ENCODE peak calls at places on chromosomes 4 and X, in six cellular contexts. L is psoas muscle, M is AG10803, E is hepatocyte, P is BE2C, D is tibial nerve. Y is an unnamed sample.
A peak's percentile ranks its signal among the peaks of the same experiment; 100 is the strongest.

GRCh38 chr4:75254745-75255144 is 259.5 kb downstream of the RCHY1 start:
- DNase-seq in L (no peak), M (no peak), D (no peak), E (no peak), P (peak; percentile 25), Y (no peak)

GRCh38 chrX:76253432-76253831 is 80.6 kb downstream of the PBDC1 start:
- DNase-seq in L (no peak), M (peak; percentile 31), E (peak; percentile 39), P (peak; percentile 20), D (peak; percentile 9), Y (peak; percentile 61)

GRCh38 chr4:153408932-153409331 is 57.2 kb upstream of the TMEM131L start:
- DNase-seq in L (no peak), D (no peak), P (no peak), M (no peak), E (no peak), Y (no peak)

GRCh38 chr4:136748165-136748564 is 784.1 kb downstream of the PCDH18 start:
- DNase-seq in D (no peak), P (no peak), M (no peak), E (no peak), L (no peak), Y (no peak)

GRCh38 chr4:158374318-158374717 is 147.4 kb upstream of the RXFP1 start:
- DNase-seq in M (no peak), E (no peak), D (no peak), L (no peak), P (no peak), Y (no peak)

GRCh38 chr4:107896158-107896645 is 35.1 kb upstream of the CYP2U1 start:
- DNase-seq in L (no peak), E (peak; percentile 55), P (no peak), M (peak; percentile 94), D (no peak), Y (no peak)

GRCh38 chrX:68746988-68747387 is 81.8 kb upstream of the EFNB1 start:
- DNase-seq in L (no peak), P (no peak), M (no peak), E (no peak), D (no peak), Y (no peak)

GRCh38 chr4:15295421-15296162 is 132.2 kb upstream of the C1QTNF7 start:
- DNase-seq in L (no peak), M (no peak), D (no peak), E (no peak), P (peak; percentile 36), Y (no peak)

GRCh38 chr4:132642196-132642817 is 506.8 kb upstream of the PCDH10 start:
- DNase-seq in E (peak; percentile 67), D (peak; percentile 22), L (no peak), M (no peak), P (peak; percentile 37), Y (peak; percentile 29)

GRCh38 chr4:23097251-23097650 is 404.5 kb downstream of the GBA3 start:
- DNase-seq in P (no peak), M (peak; percentile 58), L (no peak), E (no peak), D (no peak), Y (no peak)

GRCh38 chrX:15366507-15367352 is 17.5 kb downstream of the VEGFD start:
- DNase-seq in P (no peak), E (no peak), L (no peak), D (no peak), M (no peak), Y (no peak)

GRCh38 chr4:156889616-156890594 is 81.7 kb downstream of the PDGFC start:
- DNase-seq in M (peak; percentile 87), P (no peak), E (no peak), D (peak; percentile 28), L (peak; percentile 39), Y (no peak)

GRCh38 chr4:155828628-155829027 is 37.4 kb downstream of the ASIC5 start:
- DNase-seq in L (no peak), D (no peak), P (no peak), M (peak; percentile 6), E (no peak), Y (no peak)

GRCh38 chr4:139920552-139920951 is 233.4 kb downstream of the MAML3 start:
- DNase-seq in E (no peak), D (no peak), P (peak; percentile 53), M (no peak), L (no peak), Y (no peak)

GRCh38 chrX:28590394-28590793 is 3.1 kb downstream of the IL1RAPL1 start:
- DNase-seq in L (no peak), D (no peak), P (no peak), E (no peak), M (no peak), Y (no peak)

GRCh38 chrX:53171356-53171755 is 53.7 kb downstream of the KDM5C start:
- DNase-seq in P (no peak), M (no peak), E (no peak), D (no peak), L (no peak), Y (no peak)

GRCh38 chrX:87846956-87847355 is 329.4 kb downstream of the KLHL4 start:
- DNase-seq in P (no peak), L (no peak), M (no peak), E (no peak), D (no peak), Y (no peak)

GRCh38 chr4:103753868-103754653 is 34.3 kb upstream of the TACR3 start:
- DNase-seq in D (no peak), P (no peak), E (no peak), L (no peak), M (no peak), Y (no peak)

GRCh38 chr4:40843696-40844095 is 93.9 kb downstream of the NSUN7 start:
- DNase-seq in E (no peak), D (no peak), P (no peak), M (no peak), L (no peak), Y (peak; percentile 65)

GRCh38 chr4:17284323-17285175 is 227.3 kb downstream of the QDPR start:
- DNase-seq in L (no peak), P (no peak), E (no peak), D (no peak), M (no peak), Y (no peak)

GRCh38 chr4:81650871-81651270 is 179.2 kb upstream of the RASGEF1B start:
- DNase-seq in E (peak; percentile 71), L (no peak), P (no peak), M (no peak), D (no peak), Y (no peak)

GRCh38 chrX:108032944-108033343 is 11.9 kb upstream of the VSIG1 start:
- DNase-seq in D (no peak), P (no peak), E (no peak), M (no peak), L (no peak), Y (no peak)

DNA sequence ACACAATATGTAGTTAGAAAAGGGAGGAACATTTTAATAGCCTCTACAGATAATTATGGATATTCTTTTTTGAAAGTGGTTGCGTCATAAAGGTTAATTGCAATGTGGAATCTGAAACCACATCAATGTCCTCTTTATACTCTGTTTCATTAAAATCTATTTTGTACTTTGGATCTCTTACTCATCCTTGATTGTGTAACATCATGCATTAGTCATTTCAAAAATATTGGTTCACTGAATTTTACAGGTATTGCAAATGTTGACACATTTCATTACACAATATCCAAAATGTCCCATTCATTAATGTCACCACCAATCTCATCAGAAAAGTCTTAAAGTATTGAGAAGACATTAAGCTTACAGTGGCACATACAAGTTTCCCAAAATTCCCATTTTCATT is 62.7 kb upstream of the USP9X start:
- DNase-seq in E (no peak), L (no peak), D (no peak), M (peak; percentile 36), P (no peak), Y (no peak)
- TF ChIP-seq CTCF in E (no peak), L (no peak), D (no peak), M (no peak), P (no peak), Y (no peak)

DNA sequence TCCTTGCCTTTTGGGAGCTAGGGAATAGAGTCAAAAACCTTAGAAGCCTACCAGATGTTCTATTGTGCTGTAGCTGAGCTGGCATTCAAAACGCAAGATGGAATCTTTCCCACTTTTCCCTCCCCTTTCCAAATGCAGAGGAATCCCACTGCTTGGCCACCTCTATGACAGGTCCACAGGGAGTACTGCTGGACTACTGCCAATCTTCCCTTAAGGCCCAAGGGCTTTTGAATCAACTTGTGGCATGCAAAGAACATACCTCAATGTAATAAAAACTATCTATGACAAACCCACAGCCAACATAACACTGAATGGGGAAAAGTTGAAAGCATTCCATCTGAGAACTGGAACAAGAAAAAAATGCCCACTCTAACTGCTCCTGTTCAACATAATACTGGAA is 139.2 kb upstream of the AGTR2 start:
- DNase-seq in P (no peak), E (no peak), L (no peak), M (no peak), D (no peak), Y (no peak)
- H3K4me3 ChIP-seq in P (no peak overlapping the region), E (no peak overlapping the region), L (no peak overlapping the region), M (no peak overlapping the region), D (no peak overlapping the region), Y (no peak overlapping the region)

GRCh38 chrX:113558576-113558975 is 717.9 kb upstream of the AMOT start:
- DNase-seq in E (no peak), L (no peak), D (no peak), P (no peak), M (no peak), Y (no peak)
- TF ChIP-seq CTCF in E (no peak), L (no peak), D (no peak), P (no peak), M (no peak), Y (no peak)

DNA sequence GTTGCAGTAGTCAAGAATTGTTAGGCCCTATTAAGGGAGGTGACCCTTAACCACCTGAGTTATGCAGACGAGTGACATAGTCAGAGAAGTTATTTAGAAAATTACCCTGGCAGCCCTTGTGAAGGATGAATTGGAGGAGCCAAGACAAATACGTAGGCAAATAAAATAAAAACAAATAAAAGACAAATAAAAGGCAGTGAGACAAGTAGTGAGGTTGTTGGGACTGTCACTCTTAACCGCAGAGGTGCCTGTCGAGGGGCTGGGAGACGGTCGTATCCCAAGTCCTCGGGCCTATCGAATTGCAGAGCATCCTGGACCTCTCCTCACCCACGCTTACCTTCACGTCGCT is 58.0 kb upstream of the ZC4H2 start:
- DNase-seq in D (no peak), E (no peak), M (no peak), P (no peak), L (no peak), Y (peak; percentile 1)
- H3K4me3 ChIP-seq in D (peak overlapping the region; percentile 76), E (peak overlapping the region; percentile 73), M (peak overlapping the region; percentile 68), P (peak overlapping the region; percentile 66), L (peak overlapping the region; percentile 59), Y (peak overlapping the region; percentile 71)

Y was measured in GM12865.